ENCODE peak calls at places on chromosomes 1 and 21, in six cellular contexts. F is upper lobe of right lung; T is EL; K is prostate gland; R is foreskin fibroblast; V is stimulated activated naive CD4-positive, alpha-beta T cell. I is an unnamed sample.
A peak's percentile ranks its signal among the peaks of the same experiment; 100 is the strongest.

GRCh38 chr1:234781241-234782056 is 171.5 kb upstream of the IRF2BP2 start:
- DNase-seq in F (no peak), T (no peak), K (no peak), R (no peak), V (no peak), I (no peak)

GRCh38 chr21:32423320-32423719 is 10.8 kb downstream of the EVA1C start:
- DNase-seq in F (no peak), T (peak; percentile 94), K (no peak), R (peak; percentile 90), V (no peak), I (no peak)

GRCh38 chr1:156499703-156500577 is 635 bp downstream of the MEF2D start:
- DNase-seq in F (peak; percentile 80), T (peak; percentile 28), K (no peak), R (peak; percentile 66), V (no peak), I (peak; percentile 71)

GRCh38 chr21:32940079-32941014 is 85.4 kb upstream of the OLIG2 start:
- DNase-seq in F (no peak), T (peak; percentile 42), K (peak; percentile 53), R (peak; percentile 61), V (no peak), I (peak; percentile 40)

GRCh38 chr1:225454733-225455132 is 26.9 kb upstream of the LBR start:
- DNase-seq in F (no peak), T (peak; percentile 82), K (no peak), R (peak; percentile 80), V (no peak), I (no peak)

GRCh38 chr1:117045644-117046043 is 14.5 kb upstream of the TTF2 start:
- DNase-seq in F (no peak), T (no peak), K (no peak), R (no peak), V (no peak), I (no peak)

GRCh38 chr1:226436472-226436854 is 28.6 kb upstream of the PARP1 start:
- DNase-seq in F (no peak), T (no peak), K (no peak), R (no peak), V (no peak), I (no peak)

GRCh38 chr1:106879538-106879937 is 176.9 kb upstream of the PRMT6 start:
- DNase-seq in F (peak; percentile 83), T (no peak), K (peak; percentile 10), R (no peak), V (no peak), I (peak; percentile 66)

I was measured in heart right ventricle.